ENCODE peak calls at places on chromosomes 13 and 19, in nine cellular contexts. Q is GM06990, O is type B pancreatic cell, G is pancreas, I is adrenal gland, M is neural crest cell, R is lower lobe of right lung, W is B cell, J is thoracic aorta. X is an unnamed sample.

GRCh38 chr13:112616586-112617381 is 28.8 kb upstream of the TUBGCP3 start:
- DNase-seq in M (peak; percentile 28), W (peak; percentile 19), O (peak; percentile 52), R (no peak), I (peak; percentile 59), J (no peak), Q (no peak), G (no peak), X (peak; percentile 68)

GRCh38 chr19:55611983-55612645 is 6.7 kb downstream of the ZNF865 start:
- DNase-seq in J (no peak), I (no peak), G (no peak), O (no peak), M (no peak), R (no peak), Q (no peak), W (no peak), X (no peak)

GRCh38 chr19:12783849-12784393 is 7.4 kb upstream of the JUNB start:
- DNase-seq in J (no peak), Q (no peak), G (peak; percentile 66), R (peak; percentile 84), M (no peak), O (no peak), I (peak; percentile 80), W (no peak), X (no peak)

GRCh38 chr13:71760226-71760591 is 106.8 kb downstream of the DACH1 start:
- DNase-seq in Q (no peak), G (no peak), J (no peak), R (no peak), O (no peak), W (no peak), M (no peak), I (no peak), X (no peak)

GRCh38 chr13:76972430-76972829 is 19.5 kb upstream of the CLN5 start:
- DNase-seq in R (no peak), Q (no peak), O (no peak), G (no peak), J (no peak), M (no peak), W (no peak), I (no peak), X (no peak)

GRCh38 chr19:33815410-33816340 is 19.0 kb downstream of the KCTD15 start:
- DNase-seq in M (no peak), R (peak; percentile 28), J (no peak), O (no peak), W (no peak), I (peak; percentile 45), Q (no peak), G (no peak), X (no peak)

GRCh38 chr19:45499196-45500180 is 1.2 kb downstream of the PPM1N start:
- DNase-seq in G (no peak), R (peak; percentile 76), I (no peak), Q (peak; percentile 84), O (no peak), W (peak; percentile 61), J (no peak), M (peak; percentile 23), X (peak; percentile 65)

GRCh38 chr19:23974941-23975340 is 60.3 kb downstream of the ZNF726 start:
- DNase-seq in R (no peak), J (no peak), I (no peak), O (no peak), Q (no peak), W (no peak), M (no peak), G (no peak), X (no peak)

GRCh38 chr13:40406405-40407138 is 259.9 kb downstream of the FOXO1 start:
- DNase-seq in G (no peak), J (no peak), W (no peak), I (no peak), O (no peak), Q (no peak), M (no peak), R (no peak), X (no peak)

GRCh38 chr13:101649490-101650126 is 197.1 kb downstream of the ITGBL1 start:
- DNase-seq in W (no peak), O (no peak), G (no peak), R (no peak), M (no peak), Q (no peak), J (no peak), I (no peak), X (no peak)

GRCh38 chr19:18002347-18002850 is 5.6 kb upstream of the ARRDC2 start:
- DNase-seq in I (peak; percentile 63), M (no peak), G (peak; percentile 53), Q (no peak), J (no peak), W (peak; percentile 72), O (no peak), R (peak; percentile 86), X (no peak)

GRCh38 chr13:45464141-45464686 is 525 bp upstream of the COG3 start:
- DNase-seq in O (no peak), W (no peak), I (peak; percentile 66), Q (no peak), G (no peak), M (no peak), R (no peak), J (no peak), X (no peak)

GRCh38 chr19:42024622-42025111 is 30.6 kb upstream of the ATP1A3 start:
- DNase-seq in J (no peak), O (no peak), Q (no peak), I (no peak), R (no peak), W (no peak), G (no peak), M (no peak), X (no peak)

GRCh38 chr13:91375119-91375729 is 23.2 kb upstream of the GPC5 start:
- DNase-seq in J (no peak), G (no peak), I (no peak), M (no peak), W (peak; percentile 46), Q (no peak), O (no peak), R (no peak), X (peak; percentile 57)

GRCh38 chr13:98938801-98939200 is 39.1 kb downstream of the DOCK9 start:
- DNase-seq in G (no peak), W (no peak), R (no peak), J (no peak), M (no peak), I (no peak), O (no peak), Q (no peak), X (no peak)

GRCh38 chr19:18559685-18560084 is 2.0 kb downstream of the KXD1 start:
- DNase-seq in I (no peak), M (no peak), Q (no peak), R (no peak), W (no peak), O (no peak), J (no peak), G (no peak), X (no peak)

GRCh38 chr19:611506-611869 is 21.8 kb downstream of the HCN2 start:
- DNase-seq in R (no peak), Q (no peak), M (no peak), W (no peak), J (no peak), O (no peak), I (no peak), G (no peak), X (no peak)

GRCh38 chr13:112416647-112417046 is 40.5 kb downstream of the SPACA7 start:
- DNase-seq in O (no peak), G (no peak), W (no peak), M (no peak), Q (no peak), R (no peak), J (no peak), I (no peak), X (no peak)

DNA sequence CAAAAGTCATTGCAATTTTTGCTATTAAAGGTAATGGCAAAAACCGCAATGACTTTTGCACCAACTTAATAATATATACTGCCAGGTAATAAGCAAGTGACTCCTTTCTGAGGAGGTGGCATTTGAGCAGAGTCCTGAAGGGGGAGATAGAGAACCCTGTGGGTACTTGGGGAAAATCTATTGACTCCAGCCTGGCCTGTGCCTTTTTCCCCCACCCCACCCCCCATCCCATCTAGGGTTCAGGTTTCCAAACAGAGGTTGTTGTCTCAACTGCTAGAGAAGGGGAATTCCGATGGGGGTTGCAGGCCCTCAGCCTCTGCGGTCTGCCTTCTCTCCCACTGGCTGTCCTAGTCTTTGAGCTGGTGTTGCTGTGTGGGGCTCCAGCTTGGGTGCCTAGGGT is 11.5 kb downstream of the S1PR2 start:
- DNase-seq in I (no peak), W (peak; percentile 49), R (no peak), O (no peak), G (no peak), J (no peak), M (no peak), Q (peak; percentile 83), X (peak; percentile 74)
- TF ChIP-seq CTCF in I (no peak), W (peak; percentile 39), R (peak; percentile 18), O (peak; percentile 57), G (no peak), J (no peak), M (peak; percentile 42), Q (peak; percentile 82), X (peak; percentile 57)

GRCh38 chr13:50687545-50687944 is 155.9 kb downstream of the DLEU7 start:
- DNase-seq in J (no peak), W (no peak), M (no peak), I (no peak), Q (no peak), R (no peak), O (no peak), G (no peak), X (no peak)

GRCh38 chr13:50691176-50691681 is 152.3 kb downstream of the DLEU7 start:
- DNase-seq in Q (no peak), M (no peak), I (no peak), W (no peak), R (no peak), O (no peak), G (no peak), J (no peak), X (no peak)

GRCh38 chr13:50692396-50692915 is 151.0 kb downstream of the DLEU7 start:
- DNase-seq in G (no peak), O (no peak), Q (no peak), M (no peak), J (no peak), R (no peak), I (no peak), W (no peak), X (no peak)

GRCh38 chr13:50691682-50692263 is 151.7 kb downstream of the DLEU7 start:
- DNase-seq in M (no peak), R (no peak), W (no peak), J (no peak), G (no peak), Q (no peak), I (no peak), O (no peak), X (no peak)

GRCh38 chr13:50690020-50690419 is 153.5 kb downstream of the DLEU7 start:
- DNase-seq in G (no peak), R (no peak), Q (no peak), M (no peak), O (no peak), J (no peak), W (no peak), I (no peak), X (no peak)
- TF ChIP-seq CTCF in G (no peak), R (no peak), Q (no peak), M (no peak), O (no peak), J (no peak), W (no peak), I (no peak), X (no peak)

GRCh38 chr13:33757713-33758112 is 60.2 kb upstream of the RFC3 start:
- DNase-seq in G (no peak), Q (peak; percentile 55), O (no peak), W (no peak), I (no peak), R (no peak), J (no peak), M (no peak), X (peak; percentile 22)
- TF ChIP-seq CTCF in G (no peak), Q (no peak), O (no peak), W (no peak), I (no peak), R (no peak), J (no peak), M (no peak), X (no peak)

GRCh38 chr13:111037838-111038397 is 77.2 kb upstream of the ARHGEF7 start:
- DNase-seq in W (no peak), R (no peak), I (no peak), J (no peak), Q (no peak), G (no peak), M (no peak), O (no peak), X (no peak)
- TF ChIP-seq CTCF in W (no peak), R (no peak), I (no peak), J (no peak), Q (no peak), G (no peak), M (no peak), O (no peak), X (no peak)

X was measured in GM10248.